ENCODE peak calls at places on chromosome 6, in five cellular contexts. S is tibial artery; O is lower lobe of right lung; C is CD8-positive, alpha-beta memory T cell; U is GM06990. N is an unnamed sample. For H3K27me3, the result is how much of the 10 kb centered on the place peaks cover.

GRCh38 chr6:28252507-28252975 is 472 bp upstream of the ZKSCAN4 start:
- DNase-seq in S (no peak), O (no peak), C (no peak), U (no peak), N (no peak)

GRCh38 chr6:112571486-112571885 is 224.4 kb downstream of the RFPL4B start:
- DNase-seq in S (peak), O (no peak), C (no peak), U (no peak), N (no peak)

GRCh38 chr6:122308074-122308473 is 91.4 kb upstream of the HSF2 start:
- DNase-seq in S (no peak), O (no peak), C (no peak), U (no peak), N (no peak)

GRCh38 chr6:77487808-77488425 is 24.6 kb upstream of the HTR1B start:
- DNase-seq in S (no peak), O (no peak), C (no peak), U (no peak), N (peak)

GRCh38 chr6:42714098-42714761 is 8.2 kb downstream of the PRPH2 start:
- DNase-seq in S (no peak), O (no peak), C (no peak), U (no peak), N (peak)

GRCh38 chr6:112188906-112189305 is 65.5 kb downstream of the LAMA4 start:
- DNase-seq in S (no peak), O (no peak), C (no peak), U (no peak), N (no peak)

GRCh38 chr6:151692216-151692615 is 115.3 kb upstream of the ESR1 start:
- DNase-seq in S (no peak), O (no peak), C (no peak), U (no peak), N (no peak)

GRCh38 chr6:158655569-158656450 is 6.0 kb downstream of the SYTL3 start:
- DNase-seq in S (no peak), O (peak), C (no peak), U (no peak), N (no peak)

GRCh38 chr6:107509506-107509905 is 19.6 kb downstream of the SOBP start:
- DNase-seq in S (no peak), O (no peak), C (no peak), U (no peak), N (no peak)

GRCh38 chr6:38352636-38353035 is 287.1 kb downstream of the BTBD9 start:
- DNase-seq in S (no peak), O (no peak), C (no peak), U (no peak), N (no peak)

GRCh38 chr6:9431945-9432344 is 982.9 kb downstream of the TFAP2A start:
- DNase-seq in S (no peak), O (no peak), C (no peak), U (no peak), N (no peak)

GRCh38 chr6:88997365-88997764 is 33.9 kb upstream of the RNGTT start:
- DNase-seq in S (no peak), O (no peak), C (no peak), U (no peak), N (no peak)

GRCh38 chr6:168198302-168199180 is 119.5 kb upstream of the FRMD1 start:
- DNase-seq in S (peak), O (no peak), C (no peak), U (no peak), N (no peak)

GRCh38 chr6:6379573-6379972 is 59.1 kb upstream of the F13A1 start:
- DNase-seq in S (no peak), O (no peak), C (no peak), U (no peak), N (no peak)

GRCh38 chr6:162443101-162443500 is 284.5 kb downstream of the PRKN start:
- DNase-seq in S (no peak), O (no peak), C (no peak), U (no peak), N (peak)

GRCh38 chr6:1379026-1379809 is 10.2 kb upstream of the FOXF2 start:
- DNase-seq in S (no peak), O (no peak), C (no peak), U (no peak), N (no peak)

GRCh38 chr6:139577991-139578604 is 203.7 kb upstream of the CITED2 start:
- DNase-seq in S (no peak), O (no peak), C (no peak), U (no peak), N (peak)

GRCh38 chr6:79750806-79751205 is 119.7 kb downstream of the SH3BGRL2 start:
- DNase-seq in S (no peak), O (no peak), C (no peak), U (no peak), N (no peak)

GRCh38 chr6:158897236-158897635 is 78.1 kb upstream of the EZR start:
- DNase-seq in S (no peak), O (no peak), C (no peak), U (no peak), N (peak)

GRCh38 chr6:126721581-126722145 is 381.7 kb downstream of the CENPW start:
- DNase-seq in S (no peak), O (no peak), C (no peak), U (no peak), N (peak)

GRCh38 chr6:75488026-75488425 is 5.6 kb downstream of the FILIP1 start:
- DNase-seq in S (peak), O (no peak), C (no peak), U (no peak), N (no peak)

GRCh38 chr6:127385668-127386385 is 42.4 kb upstream of the ECHDC1 start:
- DNase-seq in S (no peak), O (no peak), C (no peak), U (no peak), N (no peak)

GRCh38 chr6:124974770-124975377 is 12.6 kb downstream of the RNF217 start:
- DNase-seq in S (no peak), O (no peak), C (no peak), U (no peak), N (no peak)

GRCh38 chr6:142804490-142804889 is 140.5 kb downstream of the HIVEP2 start:
- DNase-seq in S (no peak), O (no peak), C (no peak), U (no peak), N (no peak)

GRCh38 chr6:156988276-156989158 is 211.3 kb downstream of the ARID1B start:
- DNase-seq in S (no peak), O (no peak), C (no peak), U (peak), N (peak)
- H3K27me3 ChIP-seq in S (under half), O (under half), C (under half), U (under half), N (under half)

DNA sequence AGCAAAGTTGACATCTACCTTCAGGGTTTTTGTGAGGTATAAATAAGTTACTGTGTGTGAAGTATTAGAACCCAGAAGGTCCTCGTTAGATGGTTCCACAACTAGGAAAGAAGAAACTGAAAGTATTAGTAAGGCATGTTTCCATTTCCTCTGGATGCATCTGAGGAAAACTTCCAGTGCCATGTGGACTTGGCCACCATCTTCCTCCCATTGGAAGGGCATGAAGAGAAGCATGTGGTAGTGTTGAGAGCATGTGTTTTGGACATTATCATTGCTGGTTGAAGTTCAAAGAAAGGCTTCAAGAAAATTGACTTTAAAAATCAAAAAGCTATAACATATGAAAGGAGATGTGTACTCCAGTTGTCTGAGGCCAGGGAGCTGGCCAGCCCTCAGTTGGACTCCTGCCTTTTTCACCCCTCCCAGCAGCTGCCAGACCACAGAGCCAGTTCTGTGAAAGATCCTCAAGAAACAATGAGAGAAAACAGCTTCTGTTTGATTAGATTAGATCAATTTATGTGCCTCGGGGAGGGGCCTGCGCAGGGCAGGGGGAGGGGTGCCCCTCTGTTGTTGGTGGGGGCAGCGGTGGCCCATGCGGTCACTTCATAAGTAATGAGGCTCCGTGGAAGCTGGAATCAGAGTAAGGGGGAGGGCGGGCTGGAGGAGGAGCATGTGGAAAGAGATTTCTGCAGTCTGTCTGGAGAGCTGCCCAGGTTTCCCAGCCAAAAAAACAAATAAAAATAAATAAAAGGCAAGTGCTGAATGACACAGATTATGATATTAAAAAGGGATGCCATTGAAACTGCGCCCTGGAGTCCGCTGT is 154.0 kb downstream of the JARID2 start:
- DNase-seq in S (peak), O (peak), C (no peak), U (no peak), N (no peak)
- H3K4me3 ChIP-seq in S (peak), O (peak), C (no peak), U (no peak), N (no peak)

GRCh38 chr6:26260110-26260637 is 104.8 kb upstream of the BTN3A2 start:
- DNase-seq in S (no peak), O (no peak), C (no peak), U (no peak), N (no peak)
- H3K27me3 ChIP-seq in S (under half), O (under half), C (under half), U (under half), N (under half)

DNA sequence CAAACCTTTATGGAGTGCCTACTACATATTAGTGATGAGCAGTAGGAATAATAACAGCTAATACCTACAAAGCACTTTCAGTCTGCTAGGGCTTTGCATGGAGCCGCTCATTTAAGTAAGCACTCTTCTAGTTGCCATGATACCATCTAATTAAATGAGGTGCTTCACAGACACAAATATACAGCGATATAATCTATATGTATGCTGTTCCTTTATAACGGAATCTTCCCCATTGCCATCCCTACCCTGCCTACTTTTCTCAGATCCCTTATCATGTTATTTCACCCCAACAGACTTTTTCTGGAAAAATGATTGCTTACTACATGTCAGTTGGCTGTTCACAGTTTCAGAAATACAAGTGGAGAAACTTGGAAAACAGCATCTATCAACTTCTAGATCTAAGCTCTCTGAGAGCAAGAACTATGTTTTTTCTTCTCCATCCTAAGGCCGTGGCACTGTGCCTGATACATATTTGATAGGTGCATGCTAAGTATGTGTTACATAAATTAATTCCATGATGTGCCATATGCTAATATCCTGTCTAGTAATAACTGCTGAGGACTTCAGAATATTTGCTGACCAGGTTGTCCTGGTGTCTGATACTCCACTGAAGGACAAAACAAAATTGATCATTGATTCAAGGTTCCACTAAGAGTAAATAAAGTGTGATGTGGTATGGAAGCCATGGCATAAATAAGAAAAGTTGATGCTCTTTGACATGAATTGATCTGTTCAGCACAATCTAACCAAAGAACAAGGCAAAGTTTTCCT is 124.6 kb downstream of the GMPR start:
- DNase-seq in S (no peak), O (no peak), C (no peak), U (no peak), N (no peak)
- H3K4me3 ChIP-seq in S (no peak), O (no peak), C (no peak), U (no peak), N (no peak)

DNA sequence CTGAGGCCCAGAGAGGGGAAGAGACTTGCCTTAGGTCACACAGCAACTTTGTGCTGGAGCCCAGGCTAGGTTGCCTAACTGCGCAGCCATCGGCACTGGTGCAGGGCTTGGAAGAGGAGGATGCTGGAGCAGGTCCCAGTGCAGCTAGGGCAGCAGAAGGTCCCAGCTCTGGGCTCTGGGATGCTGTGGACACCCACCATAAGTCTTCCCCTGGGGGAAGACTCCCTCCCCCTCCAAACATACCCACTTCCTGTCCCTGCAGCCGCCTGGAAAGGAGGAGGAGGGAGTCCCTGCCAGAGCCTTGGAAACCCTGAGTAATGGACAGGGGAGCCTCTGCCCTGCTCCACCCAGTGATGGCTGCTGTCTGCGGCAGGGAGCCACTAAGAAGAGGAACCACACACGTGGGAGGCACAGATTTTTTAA is 93.6 kb downstream of the NCR2 start:
- DNase-seq in S (peak), O (peak), C (no peak), U (no peak), N (peak)
- H3K27me3 ChIP-seq in S (under half), O (under half), C (under half), U (under half), N (under half)

DNA sequence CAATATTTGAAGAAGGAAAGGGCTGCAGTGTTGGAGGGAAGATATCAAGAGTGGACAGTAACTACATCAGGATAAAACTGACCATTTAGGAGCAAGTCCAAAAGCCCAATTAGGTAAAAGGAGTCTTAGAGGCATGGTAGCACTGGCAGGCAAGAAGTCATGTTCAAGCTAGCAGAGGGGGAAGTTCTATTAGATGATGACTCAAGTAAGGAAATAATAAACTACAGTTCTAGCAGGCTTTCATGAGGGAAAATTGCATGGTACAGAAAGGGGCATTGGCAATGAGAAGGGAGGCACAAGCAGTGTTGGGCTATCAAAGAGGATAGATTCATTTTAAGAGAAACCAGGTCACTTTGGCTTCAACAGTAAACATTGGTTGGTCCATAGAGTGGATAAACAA is 156.1 kb upstream of the PTPRK start:
- DNase-seq in S (no peak), O (no peak), C (no peak), U (no peak), N (peak)
- H3K4me3 ChIP-seq in S (no peak), O (no peak), C (no peak), U (no peak), N (no peak)

GRCh38 chr6:34032856-34033255 is 113.0 kb downstream of the GRM4 start:
- DNase-seq in S (no peak), O (no peak), C (no peak), U (no peak), N (no peak)
- H3K27me3 ChIP-seq in S (half or more), O (under half), C (under half), U (under half), N (under half)